ENCODE peak calls at places on chromosomes 12 and 14, in nine cellular contexts. K is lung, U is pancreas, G is colonic mucosa, M is adrenal gland, X is AG10803, O is thoracic aorta, P is fibroblast of villous mesenchyme, C is fibroblast of the aortic adventitia. I is an unnamed sample.

GRCh38 chr12:67413577-67413976 is 144.4 kb downstream of the CAND1 start:
- DNase-seq in K (no peak), U (no peak), G (no peak), M (no peak), X (no peak), O (no peak), P (peak), C (no peak), I (no peak)

GRCh38 chr12:24069532-24070395 is 120.3 kb upstream of the SOX5 start:
- DNase-seq in K (no peak), U (no peak), G (peak), M (no peak), X (no peak), O (no peak), P (no peak), C (peak), I (peak)

GRCh38 chr14:68935761-68936209 is 43.3 kb downstream of the ACTN1 start:
- DNase-seq in K (no peak), U (peak), G (no peak), M (peak), X (no peak), O (no peak), P (peak), C (no peak), I (no peak)

GRCh38 chr14:68675233-68675577 is 117.7 kb downstream of the ZFP36L1 start:
- DNase-seq in K (no peak), U (no peak), G (no peak), M (no peak), X (peak), O (no peak), P (no peak), C (no peak), I (no peak)

GRCh38 chr14:90850487-90850886 is 34.3 kb upstream of the TTC7B start:
- DNase-seq in K (no peak), U (no peak), G (no peak), M (no peak), X (peak), O (no peak), P (peak), C (no peak), I (no peak)

GRCh38 chr12:67623259-67623658 is 25.3 kb upstream of the DYRK2 start:
- DNase-seq in K (no peak), U (no peak), G (no peak), M (no peak), X (no peak), O (no peak), P (no peak), C (no peak), I (no peak)

GRCh38 chr14:30362369-30363218 is 196.4 kb upstream of the G2E3 start:
- DNase-seq in K (no peak), U (no peak), G (no peak), M (no peak), X (no peak), O (no peak), P (no peak), C (no peak), I (no peak)

GRCh38 chr14:23379331-23380196 is 2.7 kb downstream of the CMTM5 start:
- DNase-seq in K (peak), U (peak), G (peak), M (peak), X (peak), O (no peak), P (peak), C (peak), I (peak)

GRCh38 chr14:93056166-93056839 is 59.4 kb downstream of the ITPK1 start:
- DNase-seq in K (no peak), U (no peak), G (no peak), M (no peak), X (no peak), O (no peak), P (no peak), C (no peak), I (no peak)

GRCh38 chr12:93727195-93727811 is 50.1 kb downstream of the CRADD start:
- DNase-seq in K (no peak), U (no peak), G (no peak), M (no peak), X (no peak), O (no peak), P (peak), C (no peak), I (no peak)

GRCh38 chr12:5557906-5558305 is 126.0 kb downstream of the NTF3 start:
- DNase-seq in K (no peak), U (no peak), G (no peak), M (no peak), X (no peak), O (no peak), P (no peak), C (no peak), I (no peak)

GRCh38 chr12:130026608-130027176 is 122.9 kb upstream of the TMEM132D start:
- DNase-seq in K (no peak), U (peak), G (peak), M (no peak), X (no peak), O (no peak), P (no peak), C (no peak), I (peak)

GRCh38 chr14:68716698-68717097 is 76.2 kb downstream of the ZFP36L1 start:
- DNase-seq in K (no peak), U (peak), G (peak), M (no peak), X (no peak), O (no peak), P (no peak), C (no peak), I (peak)

GRCh38 chr12:51238037-51238509 is 553 bp upstream of the DAZAP2 start:
- DNase-seq in K (no peak), U (no peak), G (no peak), M (no peak), X (no peak), O (no peak), P (no peak), C (no peak), I (peak)

GRCh38 chr12:116520801-116521471 is 38.2 kb upstream of the MAP1LC3B2 start:
- DNase-seq in K (no peak), U (no peak), G (no peak), M (no peak), X (peak), O (no peak), P (peak), C (no peak), I (no peak)

GRCh38 chr14:105894978-105895881 is 368.8 kb downstream of the TMEM121 start:
- DNase-seq in K (no peak), U (no peak), G (no peak), M (peak), X (no peak), O (no peak), P (no peak), C (no peak), I (no peak)

GRCh38 chr12:5197127-5197526 is 153.4 kb downstream of the KCNA5 start:
- DNase-seq in K (no peak), U (no peak), G (no peak), M (no peak), X (peak), O (no peak), P (peak), C (no peak), I (no peak)

GRCh38 chr14:67265131-67265530 is 23.9 kb downstream of the PALS1 start:
- DNase-seq in K (no peak), U (no peak), G (no peak), M (no peak), X (peak), O (no peak), P (peak), C (peak), I (no peak)

GRCh38 chr14:99128185-99128584 is 143.8 kb downstream of the BCL11B start:
- DNase-seq in K (no peak), U (no peak), G (no peak), M (peak), X (no peak), O (no peak), P (no peak), C (no peak), I (no peak)

GRCh38 chr12:14153803-14154202 is 172.4 kb upstream of the GRIN2B start:
- DNase-seq in K (no peak), U (no peak), G (no peak), M (no peak), X (no peak), O (no peak), P (no peak), C (no peak), I (no peak)

GRCh38 chr12:57983150-57983857 is 41.9 kb downstream of the ATP23 start:
- DNase-seq in K (no peak), U (peak), G (peak), M (peak), X (peak), O (no peak), P (peak), C (peak), I (peak)

GRCh38 chr14:96415559-96415958 is 23.6 kb downstream of the AK7 start:
- DNase-seq in K (no peak), U (no peak), G (no peak), M (no peak), X (no peak), O (no peak), P (no peak), C (no peak), I (no peak)

GRCh38 chr12:120705618-120706017 is 4.6 kb upstream of the UNC119B start:
- DNase-seq in K (no peak), U (no peak), G (no peak), M (no peak), X (no peak), O (no peak), P (no peak), C (no peak), I (no peak)

GRCh38 chr14:100822007-100822406 is 3.9 kb upstream of the MEG3 start:
- DNase-seq in K (no peak), U (no peak), G (no peak), M (no peak), X (no peak), O (no peak), P (no peak), C (no peak), I (no peak)

GRCh38 chr12:22981711-22982110 is 356.7 kb downstream of the ETNK1 start:
- DNase-seq in K (no peak), U (no peak), G (no peak), M (no peak), X (peak), O (no peak), P (peak), C (peak), I (no peak)

GRCh38 chr12:127819066-127819465 is 447.9 kb upstream of the TMEM132C start:
- DNase-seq in K (no peak), U (no peak), G (no peak), M (no peak), X (peak), O (no peak), P (peak), C (peak), I (no peak)
- TF ChIP-seq CTCF in K (no peak), U (no peak), G (no peak), M (no peak), X (no peak), O (no peak), P (no peak), C (no peak), I (no peak)

GRCh38 chr12:132142679-132143327 is 1.3 kb downstream of the DDX51 start:
- DNase-seq in K (no peak), U (no peak), G (no peak), M (no peak), X (no peak), O (no peak), P (no peak), C (no peak), I (no peak)
- H3K4me3 ChIP-seq in K (peak), U (peak), G (peak), M (peak), X (peak), O (peak), P (peak), C (peak), I (peak)

GRCh38 chr12:110501722-110502448 is at the start of the genes RAD9B and VPS29:
- DNase-seq in K (peak), U (peak), G (peak), M (peak), X (peak), O (peak), P (peak), C (peak), I (peak)
- TF ChIP-seq CTCF in K (no peak), U (no peak), G (no peak), M (no peak), X (no peak), O (no peak), P (peak), C (no peak), I (no peak)

DNA sequence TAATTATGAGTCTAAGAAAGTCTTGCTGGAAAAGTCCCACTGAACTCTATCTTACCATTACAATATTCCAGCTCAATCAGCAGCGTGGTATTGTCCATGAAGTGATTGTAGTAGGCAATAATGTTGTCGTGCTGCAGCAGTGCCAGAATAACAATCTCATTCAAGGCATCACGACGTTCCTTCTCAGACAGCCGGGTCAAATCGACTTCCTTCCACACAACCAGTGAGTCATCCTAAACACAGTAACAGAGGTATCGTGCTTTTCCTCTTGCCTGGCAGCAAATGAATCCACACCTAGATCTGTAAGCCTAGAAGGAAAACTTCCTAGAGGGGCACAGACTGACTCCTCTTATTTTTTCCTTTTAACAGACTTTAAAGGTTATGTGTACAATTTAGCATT is 2.9 kb downstream of the NEK9 start:
- DNase-seq in K (peak), U (no peak), G (no peak), M (peak), X (peak), O (no peak), P (peak), C (peak), I (peak)
- H3K4me3 ChIP-seq in K (no peak), U (no peak), G (no peak), M (no peak), X (no peak), O (no peak), P (no peak), C (no peak), I (no peak)

I was measured in transverse colon.